ENCODE peak calls at places on chromosomes 3 and 15, in nine cellular contexts. Y is A549, F is heart left ventricle, M is K562, O is adrenal gland, C is HCT116, W is spleen, V is tibial nerve, N is HepG2. T is an unnamed sample.

GRCh38 chr3:129023909-129024308 is 22.8 kb downstream of the EFCC1 start:
- DNase-seq in Y (peak), F (no peak), M (peak), O (no peak), C (no peak), W (no peak), V (no peak), N (no peak), T (no peak)

GRCh38 chr15:66719471-66719870 is 17.4 kb downstream of the SMAD6 start:
- DNase-seq in Y (no peak), F (no peak), M (peak), O (no peak), C (no peak), W (no peak), V (no peak), N (no peak), T (no peak)

GRCh38 chr3:61181874-61182273 is 69.4 kb downstream of the FHIT start:
- DNase-seq in Y (peak), F (no peak), M (no peak), O (no peak), C (peak), W (no peak), V (no peak), N (peak), T (peak)

GRCh38 chr3:189057369-189057768 is 114.4 kb upstream of the TPRG1 start:
- DNase-seq in Y (no peak), F (no peak), M (no peak), O (no peak), C (no peak), W (no peak), V (no peak), N (no peak), T (no peak)

GRCh38 chr15:72086010-72086697 is 31.8 kb downstream of the MYO9A start:
- DNase-seq in Y (no peak), F (no peak), M (no peak), O (no peak), C (no peak), W (no peak), V (no peak), N (no peak), T (no peak)

GRCh38 chr3:194607592-194608386 is 25.4 kb downstream of the TMEM44 start:
- DNase-seq in Y (no peak), F (no peak), M (no peak), O (no peak), C (no peak), W (no peak), V (no peak), N (no peak), T (no peak)

GRCh38 chr3:153245661-153246060 is 83.6 kb downstream of the RAP2B start:
- DNase-seq in Y (no peak), F (no peak), M (no peak), O (no peak), C (no peak), W (no peak), V (no peak), N (no peak), T (no peak)

GRCh38 chr3:196514350-196514716 is 813 bp downstream of the SMCO1 start:
- DNase-seq in Y (no peak), F (no peak), M (no peak), O (no peak), C (no peak), W (no peak), V (no peak), N (no peak), T (no peak)

GRCh38 chr15:85687329-85687728 is 107.4 kb downstream of the KLHL25 start:
- DNase-seq in Y (no peak), F (no peak), M (no peak), O (no peak), C (no peak), W (no peak), V (no peak), N (no peak), T (no peak)

GRCh38 chr3:196144383-196145105 is 62.7 kb upstream of the TFRC start:
- DNase-seq in Y (no peak), F (no peak), M (peak), O (no peak), C (no peak), W (no peak), V (no peak), N (no peak), T (no peak)

GRCh38 chr3:161409069-161409468 is 37.8 kb upstream of the SPTSSB start:
- DNase-seq in Y (peak), F (no peak), M (peak), O (no peak), C (peak), W (no peak), V (no peak), N (peak), T (no peak)

GRCh38 chr15:76904461-76905012 is 603 bp downstream of the SCAPER start:
- DNase-seq in Y (peak), F (no peak), M (peak), O (no peak), C (no peak), W (no peak), V (peak), N (peak), T (peak)

GRCh38 chr3:18445421-18446066 is 20.4 kb upstream of the SATB1 start:
- DNase-seq in Y (no peak), F (peak), M (no peak), O (peak), C (no peak), W (peak), V (no peak), N (no peak), T (no peak)

GRCh38 chr3:141441381-141442365 is 45.2 kb upstream of the RASA2 start:
- DNase-seq in Y (peak), F (peak), M (peak), O (peak), C (no peak), W (peak), V (peak), N (peak), T (peak)

GRCh38 chr3:55272031-55272645 is 215.0 kb downstream of the WNT5A start:
- DNase-seq in Y (no peak), F (no peak), M (no peak), O (peak), C (no peak), W (no peak), V (no peak), N (no peak), T (no peak)

GRCh38 chr15:65738649-65739048 is 53.4 kb downstream of the DENND4A start:
- DNase-seq in Y (no peak), F (no peak), M (no peak), O (no peak), C (no peak), W (no peak), V (no peak), N (no peak), T (no peak)

GRCh38 chr3:120492103-120492502 is 41.3 kb upstream of the FSTL1 start:
- DNase-seq in Y (no peak), F (no peak), M (no peak), O (no peak), C (no peak), W (no peak), V (no peak), N (no peak), T (no peak)

GRCh38 chr3:126880898-126881297 is 102.0 kb upstream of the PLXNA1 start:
- DNase-seq in Y (no peak), F (no peak), M (no peak), O (no peak), C (no peak), W (no peak), V (no peak), N (no peak), T (no peak)

GRCh38 chr15:36117394-36117793 is 462.0 kb upstream of the CDIN1 start:
- DNase-seq in Y (no peak), F (no peak), M (no peak), O (no peak), C (no peak), W (no peak), V (no peak), N (no peak), T (no peak)
- TF ChIP-seq POLR2A in Y (no peak), F (no peak), M (no peak), O (no peak), C (no peak), W (no peak), V (no peak), N (no peak), T (no peak)

DNA sequence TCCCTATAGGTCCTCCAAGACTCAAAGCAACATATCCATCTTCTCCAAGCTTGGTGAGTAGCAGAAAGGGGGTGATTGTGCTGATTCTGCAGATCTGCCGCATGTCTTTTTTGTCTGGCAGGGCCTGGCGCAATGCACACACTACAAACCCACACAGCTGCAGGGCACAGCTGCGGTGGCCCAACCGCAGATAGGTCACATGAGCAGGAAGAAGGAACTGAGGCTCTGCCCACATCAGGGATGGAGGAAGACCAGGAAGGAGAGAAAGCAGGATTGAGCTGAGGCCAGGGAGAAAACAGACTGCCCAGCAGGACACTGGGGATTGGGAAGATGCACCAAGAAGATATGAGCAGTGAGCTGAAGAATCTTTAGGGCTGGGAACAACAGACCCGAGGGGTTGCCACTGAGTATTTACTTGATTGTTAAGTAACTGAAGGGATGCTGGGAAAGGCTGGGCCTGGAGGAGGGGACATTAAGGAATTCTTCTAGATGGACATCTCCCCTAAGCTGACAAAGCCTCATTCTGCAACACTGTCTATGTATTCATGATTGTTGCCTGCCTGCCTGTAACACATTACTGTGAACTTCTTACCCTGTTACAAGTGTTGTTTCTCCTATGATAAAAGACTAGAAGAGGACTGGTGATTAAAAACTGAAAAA is 126.7 kb downstream of the MYLK start:
- DNase-seq in Y (no peak), F (peak), M (no peak), O (peak), C (no peak), W (no peak), V (peak), N (no peak), T (no peak)
- TF ChIP-seq POLR2A in Y (no peak), F (no peak), M (no peak), O (no peak), C (no peak), W (no peak), V (no peak), N (no peak), T (no peak)

GRCh38 chr3:67655364-67656121 is 1.1 kb upstream of the SUCLG2 start:
- DNase-seq in Y (peak), F (peak), M (no peak), O (no peak), C (no peak), W (peak), V (no peak), N (peak), T (no peak)
- TF ChIP-seq POLR2A in Y (no peak), F (no peak), M (no peak), O (no peak), C (no peak), W (no peak), V (no peak), N (no peak), T (peak)

DNA sequence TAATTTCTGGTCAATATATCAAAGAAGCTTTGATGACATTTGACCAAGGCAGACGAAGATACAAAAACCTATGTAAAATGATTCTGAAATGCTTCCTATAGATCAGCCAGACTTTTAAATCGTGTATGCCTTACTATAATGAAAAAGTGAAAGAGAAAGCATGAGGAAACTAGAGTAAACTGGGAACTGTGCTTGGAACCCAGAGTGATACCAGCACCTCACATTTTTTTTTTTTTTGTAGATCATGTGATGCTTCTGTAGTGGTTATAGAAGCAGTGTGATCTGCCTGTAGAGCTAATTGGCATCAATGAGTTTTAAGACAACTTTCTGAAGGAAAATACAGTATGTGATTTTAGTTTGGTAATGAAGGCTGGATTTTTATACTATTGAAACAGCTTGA is 150.7 kb downstream of the NLGN1 start:
- DNase-seq in Y (no peak), F (no peak), M (no peak), O (no peak), C (no peak), W (no peak), V (no peak), N (no peak), T (no peak)
- TF ChIP-seq POLR2A in Y (no peak), F (no peak), M (no peak), O (no peak), C (no peak), W (no peak), V (no peak), N (no peak), T (no peak)

T was measured in GM12891.